ENCODE peak calls at places on chromosome 6, in seven cellular contexts. Z, P, T, E, Y, V and F are unnamed samples.

GRCh38 chr6:100099189-100100074 is 105.4 kb upstream of the MCHR2 start:
- DNase-seq in E (no peak), Z (peak; percentile 60), P (peak; percentile 14), Y (no peak), V (no peak), T (no peak), F (peak; percentile 26)

GRCh38 chr6:93675856-93676255 is 256.5 kb upstream of the EPHA7 start:
- DNase-seq in T (peak; percentile 22), Y (no peak), Z (no peak), P (no peak), V (no peak), E (no peak), F (no peak)

GRCh38 chr6:152401978-152402377 is 235.2 kb downstream of the SYNE1 start:
- DNase-seq in T (no peak), P (no peak), E (no peak), V (no peak), Z (no peak), Y (no peak), F (no peak)

GRCh38 chr6:33631971-33632585 is 11.0 kb downstream of the ITPR3 start:
- DNase-seq in Z (no peak), T (no peak), P (peak; percentile 91), Y (no peak), E (no peak), V (no peak), F (no peak)

GRCh38 chr6:84581494-84582259 is 182.7 kb downstream of the TBX18 start:
- DNase-seq in T (no peak), E (no peak), P (no peak), Y (no peak), V (no peak), Z (no peak), F (no peak)

GRCh38 chr6:160667854-160668481 is 3.9 kb upstream of the LPA start:
- DNase-seq in Y (no peak), Z (peak; percentile 80), V (peak; percentile 16), T (peak; percentile 0), P (peak; percentile 14), E (peak; percentile 68), F (no peak)

GRCh38 chr6:39200498-39201020 is 28.7 kb downstream of the KCNK5 start:
- DNase-seq in E (no peak), Z (no peak), T (no peak), V (no peak), P (no peak), Y (no peak), F (no peak)

GRCh38 chr6:16239798-16240123 is 1.4 kb downstream of the GMPR start:
- DNase-seq in Z (peak; percentile 31), V (no peak), E (no peak), P (peak; percentile 57), T (peak; percentile 64), Y (no peak), F (no peak)

GRCh38 chr6:89217308-89217999 is at the start of gene GABRR1:
- DNase-seq in V (no peak), E (no peak), P (no peak), Z (no peak), Y (no peak), T (no peak), F (no peak)

GRCh38 chr6:64012351-64013060 is 376.9 kb downstream of the PHF3 start:
- DNase-seq in T (peak; percentile 73), Z (peak; percentile 73), V (peak; percentile 63), P (no peak), E (no peak), Y (no peak), F (peak; percentile 57)

GRCh38 chr6:101832371-101832770 is 438.9 kb downstream of the GRIK2 start:
- DNase-seq in E (no peak), V (no peak), T (no peak), Z (peak; percentile 35), Y (no peak), P (no peak), F (no peak)

GRCh38 chr6:129120856-129121255 is 237.9 kb downstream of the LAMA2 start:
- DNase-seq in Y (no peak), V (no peak), Z (no peak), E (no peak), T (no peak), P (no peak), F (no peak)